ENCODE peak calls at places on chromosome 3, in seven cellular contexts. E, Y, A, M, F, B and T are unnamed samples.

GRCh38 chr3:195956577-195956976 is 48.2 kb upstream of the TNK2 start:
- DNase-seq in E (no peak), Y (no peak), A (no peak), M (no peak), F (no peak), B (no peak), T (no peak)

GRCh38 chr3:36813320-36813719 is 49.0 kb upstream of the DCLK3 start:
- DNase-seq in E (no peak), Y (no peak), A (no peak), M (no peak), F (no peak), B (no peak), T (no peak)

GRCh38 chr3:121883507-121883906 is 10.7 kb upstream of the SLC15A2 start:
- DNase-seq in E (no peak), Y (no peak), A (no peak), M (peak), F (no peak), B (no peak), T (no peak)

GRCh38 chr3:111971533-111971932 is 7.3 kb upstream of the ABHD10 start:
- DNase-seq in E (no peak), Y (no peak), A (no peak), M (no peak), F (no peak), B (peak), T (no peak)

GRCh38 chr3:195739561-195740111 is 18.9 kb downstream of the MUC20 start:
- DNase-seq in E (no peak), Y (no peak), A (no peak), M (no peak), F (no peak), B (no peak), T (no peak)

GRCh38 chr3:139537795-139538538 is 1.6 kb downstream of the RBP1 start:
- DNase-seq in E (no peak), Y (no peak), A (no peak), M (no peak), F (no peak), B (no peak), T (no peak)

GRCh38 chr3:146189519-146190173 is 28.7 kb upstream of the PLOD2 start:
- DNase-seq in E (no peak), Y (no peak), A (peak), M (peak), F (no peak), B (no peak), T (no peak)

GRCh38 chr3:158339638-158340037 is 229.7 kb downstream of the RSRC1 start:
- DNase-seq in E (no peak), Y (no peak), A (no peak), M (no peak), F (no peak), B (no peak), T (no peak)

GRCh38 chr3:187788984-187789857 is 44.0 kb upstream of the BCL6 start:
- DNase-seq in E (no peak), Y (no peak), A (no peak), M (no peak), F (no peak), B (no peak), T (no peak)

GRCh38 chr3:13419356-13420050 is 619 bp downstream of the NUP210 start:
- DNase-seq in E (no peak), Y (no peak), A (peak), M (peak), F (peak), B (no peak), T (no peak)

DNA sequence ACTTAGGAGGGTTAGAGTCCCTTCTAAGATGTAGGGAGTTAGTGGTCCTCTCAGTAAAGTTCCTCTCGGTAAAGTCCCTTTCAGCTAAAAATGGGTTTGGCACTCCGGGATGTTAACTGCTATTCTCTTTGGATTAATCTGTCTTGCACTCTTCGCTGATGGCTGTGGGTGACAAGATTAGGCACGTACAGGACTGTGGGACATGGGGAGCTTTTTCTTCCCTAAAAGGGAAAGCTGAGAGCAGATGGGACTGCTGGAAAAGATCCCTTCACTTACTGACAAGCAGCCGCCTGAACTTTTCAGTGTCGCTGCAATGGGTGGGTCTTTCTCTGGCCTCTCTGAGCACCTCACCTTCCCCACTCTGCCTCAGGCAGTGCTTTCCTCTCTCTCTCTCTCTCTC is 16.4 kb upstream of the HHATL start:
- DNase-seq in E (peak), Y (no peak), A (no peak), M (no peak), F (no peak), B (no peak), T (no peak)
- H3K27ac ChIP-seq in E (peak), Y (no peak), A (no peak), M (no peak), F (no peak), B (peak), T (no peak)

GRCh38 chr3:119145128-119145499 is 851 bp upstream of the TEX55 start:
- DNase-seq in E (no peak), Y (no peak), A (no peak), M (no peak), F (no peak), B (no peak), T (no peak)
- H3K4me3 ChIP-seq in E (no peak), Y (no peak), A (no peak), M (no peak), F (no peak), B (no peak), T (no peak)

GRCh38 chr3:53224536-53224935 is 31.3 kb downstream of the TKT start:
- DNase-seq in E (no peak), Y (no peak), A (no peak), M (no peak), F (no peak), B (no peak), T (no peak)
- H3K27ac ChIP-seq in E (no peak), Y (no peak), A (no peak), M (no peak), F (no peak), B (peak), T (no peak)

DNA sequence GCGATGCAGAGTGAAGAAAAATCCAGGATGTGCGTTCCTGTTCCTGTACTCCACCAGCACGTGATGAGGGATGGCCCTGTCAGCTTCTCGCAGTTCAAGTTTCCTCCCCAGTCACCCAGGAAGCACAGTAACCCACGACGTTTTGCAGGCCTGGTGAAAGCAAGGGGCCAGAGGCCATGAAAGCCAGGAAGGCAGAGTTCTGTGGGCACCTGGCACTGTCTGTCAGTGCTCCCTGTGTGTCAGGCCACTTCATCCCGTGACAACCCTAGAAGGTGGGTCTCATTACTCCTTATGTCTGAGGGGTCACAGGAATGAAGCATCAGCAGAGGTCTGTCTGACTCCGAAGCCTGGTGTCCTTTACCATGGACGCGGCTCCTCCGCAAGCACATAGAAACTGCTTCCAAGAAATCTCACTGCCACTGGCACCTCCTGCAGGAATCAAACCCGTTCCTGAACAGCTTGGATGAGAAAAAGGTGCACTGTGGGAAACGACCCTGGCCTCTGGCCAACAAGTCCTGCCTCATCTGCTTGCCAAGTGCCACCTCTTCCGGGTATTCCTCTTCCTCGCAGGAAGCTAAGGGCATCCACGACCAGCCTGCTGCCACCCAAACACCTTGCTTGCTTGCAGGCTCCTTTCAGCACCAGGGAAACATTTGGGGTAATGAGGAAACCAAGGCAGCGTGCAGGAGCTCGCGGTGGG is 14.6 kb downstream of the RAB43 start:
- DNase-seq in E (no peak), Y (no peak), A (peak), M (no peak), F (peak), B (no peak), T (peak)
- H3K4me3 ChIP-seq in E (no peak), Y (no peak), A (no peak), M (no peak), F (no peak), B (no peak), T (no peak)

GRCh38 chr3:25455316-25456232 is 27.5 kb downstream of the RARB start:
- DNase-seq in E (peak), Y (no peak), A (no peak), M (peak), F (no peak), B (peak), T (no peak)
- H3K27ac ChIP-seq in E (peak), Y (no peak), A (peak), M (peak), F (peak), B (peak), T (no peak)

GRCh38 chr3:134622803-134623365 is 27.9 kb downstream of the KY start:
- DNase-seq in E (peak), Y (no peak), A (no peak), M (no peak), F (peak), B (no peak), T (peak)
- H3K4me3 ChIP-seq in E (no peak), Y (no peak), A (no peak), M (no peak), F (no peak), B (no peak), T (no peak)